ENCODE peak calls at places on chromosome 10, in seven cellular contexts. Z is NCI-H1105, S is aorta, N is GM04504, T is hepatocyte, K is cardiac fibroblast, H is MCF 10A. M is an unnamed sample.

GRCh38 chr10:24008164-24009066 is 200.5 kb upstream of the KIAA1217 start:
- DNase-seq in H (peak), S (no peak), K (peak), T (peak), N (no peak), Z (no peak), M (no peak)

GRCh38 chr10:77586719-77587423 is 50.7 kb downstream of the KCNMA1 start:
- DNase-seq in S (no peak), H (peak), Z (no peak), T (peak), N (peak), K (peak), M (no peak)

GRCh38 chr10:69451784-69452251 is 553 bp downstream of the TSPAN15 start:
- DNase-seq in T (peak), Z (peak), K (no peak), S (no peak), H (no peak), N (no peak), M (no peak)

GRCh38 chr10:106559442-106559841 is 605.1 kb downstream of the SORCS1 start:
- DNase-seq in Z (no peak), T (no peak), S (no peak), K (peak), H (peak), N (no peak), M (no peak)

GRCh38 chr10:112721080-112721698 is 228.9 kb upstream of the TCF7L2 start:
- DNase-seq in H (peak), K (peak), S (no peak), N (no peak), T (peak), Z (no peak), M (no peak)

GRCh38 chr10:61760943-61761824 is 98.5 kb downstream of the CABCOCO1 start:
- DNase-seq in T (peak), N (no peak), Z (no peak), K (peak), S (no peak), H (peak), M (no peak)

GRCh38 chr10:97640868-97641811 is 669 bp downstream of the PI4K2A start:
- DNase-seq in Z (no peak), N (peak), K (peak), H (peak), T (peak), S (peak), M (peak)

GRCh38 chr10:11256896-11257295 is 239.2 kb downstream of the CELF2 start:
- DNase-seq in N (no peak), T (no peak), K (no peak), H (no peak), S (no peak), Z (no peak), M (no peak)

GRCh38 chr10:21494221-21495001 is 31.1 kb downstream of the SKIDA1 start:
- DNase-seq in T (peak), Z (no peak), K (peak), S (no peak), N (no peak), H (no peak), M (no peak)

GRCh38 chr10:112913661-112914287 is 36.3 kb upstream of the TCF7L2 start:
- DNase-seq in K (no peak), T (no peak), Z (no peak), S (no peak), N (no peak), H (no peak), M (no peak)

GRCh38 chr10:29761916-29762315 is 127.1 kb upstream of the SVIL start:
- DNase-seq in N (no peak), Z (no peak), K (no peak), T (no peak), S (no peak), H (no peak), M (no peak)

GRCh38 chr10:2885956-2886296 is 181.4 kb upstream of the PFKP start:
- DNase-seq in S (no peak), Z (no peak), T (no peak), K (no peak), N (no peak), H (no peak), M (no peak)

GRCh38 chr10:124001391-124002260 is 91.8 kb downstream of the CHST15 start:
- DNase-seq in H (no peak), Z (no peak), T (no peak), N (no peak), S (no peak), K (no peak), M (peak)

GRCh38 chr10:91653214-91653875 is 20.5 kb upstream of the PPP1R3C start:
- DNase-seq in S (no peak), Z (no peak), T (no peak), K (peak), N (peak), H (peak), M (no peak)

M was measured in CD14-positive monocyte.